ENCODE peak calls at places on chromosomes 5 and 9, in four cellular contexts. One of them, this sample, is unnamed.

GRCh38 chr5:171386861-171387254 is 791 bp upstream of the NPM1 start:
- DNase-seq in heart left ventricle: no peak
- DNase-seq in right lobe of liver: no peak
- DNase-seq in HepG2: no peak
- DNase-seq in this sample: peak

GRCh38 chr9:120932086-120932818 is 5.7 kb upstream of the TRAF1 start:
- DNase-seq in heart left ventricle: no peak
- DNase-seq in right lobe of liver: no peak
- DNase-seq in HepG2: no peak
- DNase-seq in this sample: no peak

GRCh38 chr5:147393866-147394265 is 116.0 kb downstream of the DPYSL3 start:
- DNase-seq in heart left ventricle: no peak
- DNase-seq in right lobe of liver: no peak
- DNase-seq in HepG2: no peak
- DNase-seq in this sample: no peak

GRCh38 chr5:68499952-68500351 is 284.4 kb downstream of the PIK3R1 start:
- DNase-seq in heart left ventricle: no peak
- DNase-seq in right lobe of liver: no peak
- DNase-seq in HepG2: no peak
- DNase-seq in this sample: peak

GRCh38 chr5:91219803-91220371 is 163.2 kb downstream of the ARRDC3 start:
- DNase-seq in heart left ventricle: no peak
- DNase-seq in right lobe of liver: no peak
- DNase-seq in HepG2: no peak
- DNase-seq in this sample: peak

GRCh38 chr9:92837191-92837590 is 40.6 kb downstream of the ZNF484 start:
- DNase-seq in heart left ventricle: no peak
- DNase-seq in right lobe of liver: no peak
- DNase-seq in HepG2: no peak
- DNase-seq in this sample: no peak

GRCh38 chr9:69412741-69413150 is 87.7 kb downstream of the ENTREP1 start:
- DNase-seq in heart left ventricle: peak
- DNase-seq in right lobe of liver: peak
- DNase-seq in HepG2: peak
- DNase-seq in this sample: peak

GRCh38 chr9:34158362-34158869 is 20.4 kb upstream of the UBAP1 start:
- DNase-seq in heart left ventricle: no peak
- DNase-seq in right lobe of liver: no peak
- DNase-seq in HepG2: peak
- DNase-seq in this sample: peak

GRCh38 chr9:99590879-99591278 is 230.8 kb upstream of the NR4A3 start:
- DNase-seq in heart left ventricle: no peak
- DNase-seq in right lobe of liver: no peak
- DNase-seq in HepG2: no peak
- DNase-seq in this sample: no peak

GRCh38 chr5:170269579-170269978 is 28.0 kb downstream of the LCP2 start:
- DNase-seq in heart left ventricle: no peak
- DNase-seq in right lobe of liver: no peak
- DNase-seq in HepG2: no peak
- DNase-seq in this sample: no peak

GRCh38 chr5:64818245-64818644 is 49.5 kb downstream of the CWC27 start:
- DNase-seq in heart left ventricle: no peak
- DNase-seq in right lobe of liver: no peak
- DNase-seq in HepG2: peak
- DNase-seq in this sample: no peak

GRCh38 chr5:135195267-135195603 is 161.2 kb upstream of the PITX1 start:
- DNase-seq in heart left ventricle: no peak
- DNase-seq in right lobe of liver: no peak
- DNase-seq in HepG2: no peak
- DNase-seq in this sample: no peak

GRCh38 chr9:121688681-121689080 is 37.2 kb downstream of the DAB2IP start:
- DNase-seq in heart left ventricle: peak
- DNase-seq in right lobe of liver: no peak
- DNase-seq in HepG2: no peak
- DNase-seq in this sample: no peak

GRCh38 chr9:107976767-107977166 is 487.2 kb upstream of the KLF4 start:
- DNase-seq in heart left ventricle: peak
- DNase-seq in right lobe of liver: peak
- DNase-seq in HepG2: no peak
- DNase-seq in this sample: no peak

GRCh38 chr5:15425802-15426201 is 74.2 kb upstream of the FBXL7 start:
- DNase-seq in heart left ventricle: no peak
- DNase-seq in right lobe of liver: no peak
- DNase-seq in HepG2: no peak
- DNase-seq in this sample: no peak

GRCh38 chr9:128587453-128587852 is 35.1 kb downstream of the SPTAN1 start:
- DNase-seq in heart left ventricle: no peak
- DNase-seq in right lobe of liver: no peak
- DNase-seq in HepG2: no peak
- DNase-seq in this sample: no peak

GRCh38 chr9:133131506-133131905 is 10.5 kb upstream of the RALGDS start:
- DNase-seq in heart left ventricle: no peak
- DNase-seq in right lobe of liver: no peak
- DNase-seq in HepG2: no peak
- DNase-seq in this sample: no peak

GRCh38 chr9:14097215-14097614 is 216.7 kb downstream of the NFIB start:
- DNase-seq in heart left ventricle: no peak
- DNase-seq in right lobe of liver: no peak
- DNase-seq in HepG2: no peak
- DNase-seq in this sample: peak

GRCh38 chr9:71763752-71764332 is 4.5 kb downstream of the CEMIP2 start:
- DNase-seq in heart left ventricle: no peak
- DNase-seq in right lobe of liver: no peak
- DNase-seq in HepG2: no peak
- DNase-seq in this sample: no peak

GRCh38 chr9:129143031-129143441 is 31.8 kb downstream of the PTPA start:
- DNase-seq in heart left ventricle: peak
- DNase-seq in right lobe of liver: peak
- DNase-seq in HepG2: peak
- DNase-seq in this sample: peak

GRCh38 chr5:139903805-139904565 is 108.4 kb downstream of the PSD2 start:
- DNase-seq in heart left ventricle: no peak
- DNase-seq in right lobe of liver: peak
- DNase-seq in HepG2: no peak
- DNase-seq in this sample: no peak

GRCh38 chr9:126063326-126063725 is 263.3 kb upstream of the MVB12B start:
- DNase-seq in heart left ventricle: no peak
- DNase-seq in right lobe of liver: no peak
- DNase-seq in HepG2: no peak
- DNase-seq in this sample: no peak

GRCh38 chr9:126061575-126061974 is 265.1 kb upstream of the MVB12B start:
- DNase-seq in heart left ventricle: no peak
- DNase-seq in right lobe of liver: no peak
- DNase-seq in HepG2: no peak
- DNase-seq in this sample: no peak

GRCh38 chr9:126066131-126066530 is 260.5 kb upstream of the MVB12B start:
- DNase-seq in heart left ventricle: no peak
- DNase-seq in right lobe of liver: no peak
- DNase-seq in HepG2: no peak
- DNase-seq in this sample: no peak

GRCh38 chr9:126058631-126059030 is 268.0 kb upstream of the MVB12B start:
- DNase-seq in heart left ventricle: no peak
- DNase-seq in right lobe of liver: no peak
- DNase-seq in HepG2: no peak
- DNase-seq in this sample: no peak

DNA sequence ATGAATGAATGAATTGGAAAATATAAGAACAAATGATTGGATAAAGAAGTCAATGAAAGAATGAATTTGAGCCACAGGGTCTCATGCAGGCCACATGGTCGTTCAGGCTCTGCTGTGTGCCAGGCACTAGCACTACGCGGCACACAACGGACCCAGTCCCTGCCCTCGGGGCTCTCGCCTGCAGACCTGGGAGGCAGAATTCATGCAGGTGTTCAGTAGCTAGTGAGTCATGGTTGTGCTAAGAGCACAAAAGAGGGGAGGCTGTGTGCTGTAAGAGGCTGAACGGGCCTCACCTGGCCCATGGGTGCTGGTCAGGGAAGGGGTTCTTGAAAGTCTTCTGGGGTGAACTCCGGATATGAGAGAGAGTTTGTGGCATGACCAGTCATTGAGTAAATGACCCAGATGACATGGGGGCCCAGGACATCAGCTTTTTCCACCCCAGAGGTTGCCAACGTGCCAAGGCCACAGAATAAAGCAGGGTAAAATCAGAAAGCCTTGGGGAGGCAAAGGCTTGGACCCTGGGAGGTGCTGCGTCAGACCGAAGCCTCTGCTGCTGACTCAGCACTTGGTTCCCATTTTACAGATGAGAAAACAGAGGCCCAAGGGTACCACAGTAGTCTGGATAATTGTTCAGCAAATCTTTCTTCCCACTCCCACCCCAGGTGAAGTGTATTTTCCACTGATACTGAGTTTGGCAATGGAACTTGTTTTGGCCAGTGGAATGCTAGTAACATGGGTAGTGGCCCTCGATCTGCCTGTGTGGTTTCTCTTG is 264.3 kb upstream of the MVB12B start:
- DNase-seq in heart left ventricle: no peak
- DNase-seq in right lobe of liver: no peak
- DNase-seq in HepG2: no peak
- DNase-seq in this sample: no peak
- TF ChIP-seq POLR2A in heart left ventricle: no peak
- TF ChIP-seq POLR2A in right lobe of liver: no peak
- TF ChIP-seq POLR2A in HepG2: no peak
- TF ChIP-seq POLR2A in this sample: no peak

GRCh38 chr5:41869739-41870620 is at the start of gene OXCT1:
- DNase-seq in heart left ventricle: peak
- DNase-seq in right lobe of liver: peak
- DNase-seq in HepG2: peak
- DNase-seq in this sample: peak
- TF ChIP-seq POLR2A in heart left ventricle: no peak
- TF ChIP-seq POLR2A in right lobe of liver: peak
- TF ChIP-seq POLR2A in HepG2: no peak
- TF ChIP-seq POLR2A in this sample: peak

DNA sequence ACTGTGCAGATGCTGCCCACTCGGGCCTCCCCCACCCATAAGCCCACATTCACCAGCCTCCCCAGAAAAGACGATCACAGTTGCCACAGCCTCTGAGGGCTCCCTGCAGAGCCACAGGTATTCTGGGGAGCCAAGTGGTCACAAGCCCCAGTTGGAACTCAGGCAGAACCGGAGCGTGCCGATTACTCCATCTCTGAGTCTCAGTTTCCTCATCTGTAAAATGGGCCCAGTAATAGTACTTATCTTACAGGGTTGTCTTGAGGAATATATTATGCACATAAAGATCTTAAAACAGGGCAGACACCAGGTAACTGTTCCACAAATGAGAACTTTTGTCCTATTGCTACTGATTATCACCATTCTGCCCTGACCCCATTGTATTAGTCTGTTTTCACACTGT is 57.7 kb upstream of the FUBP3 start:
- DNase-seq in heart left ventricle: no peak
- DNase-seq in right lobe of liver: no peak
- DNase-seq in HepG2: no peak
- DNase-seq in this sample: no peak
- TF ChIP-seq POLR2A in heart left ventricle: no peak
- TF ChIP-seq POLR2A in right lobe of liver: no peak
- TF ChIP-seq POLR2A in HepG2: no peak
- TF ChIP-seq POLR2A in this sample: no peak

GRCh38 chr5:111774525-111774924 is 17.5 kb upstream of the NREP start:
- DNase-seq in heart left ventricle: no peak
- DNase-seq in right lobe of liver: no peak
- DNase-seq in HepG2: no peak
- DNase-seq in this sample: peak
- TF ChIP-seq POLR2A in heart left ventricle: no peak
- TF ChIP-seq POLR2A in right lobe of liver: no peak
- TF ChIP-seq POLR2A in HepG2: no peak
- TF ChIP-seq POLR2A in this sample: no peak

GRCh38 chr5:96338624-96339023 is 94.4 kb downstream of the PCSK1 start:
- DNase-seq in heart left ventricle: no peak
- DNase-seq in right lobe of liver: peak
- DNase-seq in HepG2: peak
- DNase-seq in this sample: no peak
- TF ChIP-seq POLR2A in heart left ventricle: no peak
- TF ChIP-seq POLR2A in right lobe of liver: peak
- TF ChIP-seq POLR2A in HepG2: no peak
- TF ChIP-seq POLR2A in this sample: no peak

DNA sequence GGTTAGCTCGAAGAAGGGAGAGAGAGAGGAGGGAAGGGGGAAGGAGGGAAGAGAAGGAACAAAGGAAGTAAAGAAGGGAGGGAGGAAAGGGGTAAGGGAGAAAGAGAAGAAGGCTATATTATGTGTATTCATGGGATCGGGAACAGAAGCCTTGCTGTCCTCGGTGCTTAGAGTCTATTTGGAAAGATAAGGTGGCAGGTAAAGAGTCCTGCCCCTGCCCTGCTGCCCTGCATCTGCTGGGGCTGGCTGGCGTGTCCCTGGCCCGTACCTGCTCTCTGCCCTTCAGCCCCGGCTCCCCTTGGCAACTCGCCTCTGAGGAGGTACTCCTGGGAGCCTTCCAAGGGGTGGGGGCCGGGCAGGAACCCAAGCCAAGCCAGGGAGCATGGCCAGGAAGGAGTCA is 36.8 kb downstream of the PCDH1 start:
- DNase-seq in heart left ventricle: no peak
- DNase-seq in right lobe of liver: peak
- DNase-seq in HepG2: no peak
- DNase-seq in this sample: no peak
- TF ChIP-seq POLR2A in heart left ventricle: no peak
- TF ChIP-seq POLR2A in right lobe of liver: no peak
- TF ChIP-seq POLR2A in HepG2: no peak
- TF ChIP-seq POLR2A in this sample: no peak

GRCh38 chr5:176536902-176537607 is at the start of gene RNF44:
- DNase-seq in heart left ventricle: peak
- DNase-seq in right lobe of liver: peak
- DNase-seq in HepG2: peak
- DNase-seq in this sample: peak

GRCh38 chr5:176538505-176538806 is 1.3 kb upstream of the RNF44 start:
- DNase-seq in heart left ventricle: no peak
- DNase-seq in right lobe of liver: no peak
- DNase-seq in HepG2: no peak
- DNase-seq in this sample: no peak

GRCh38 chr5:176536132-176536901 is 885 bp downstream of the RNF44 start:
- DNase-seq in heart left ventricle: peak
- DNase-seq in right lobe of liver: peak
- DNase-seq in HepG2: peak
- DNase-seq in this sample: peak

GRCh38 chr5:176538985-176539384 is 1.8 kb upstream of the RNF44 start:
- DNase-seq in heart left ventricle: no peak
- DNase-seq in right lobe of liver: no peak
- DNase-seq in HepG2: no peak
- DNase-seq in this sample: no peak

GRCh38 chr5:176537608-176538504 is 654 bp upstream of the RNF44 start:
- DNase-seq in heart left ventricle: peak
- DNase-seq in right lobe of liver: peak
- DNase-seq in HepG2: peak
- DNase-seq in this sample: peak
- TF ChIP-seq POLR2A in heart left ventricle: no peak
- TF ChIP-seq POLR2A in right lobe of liver: peak
- TF ChIP-seq POLR2A in HepG2: peak
- TF ChIP-seq POLR2A in this sample: no peak